ENCODE peak calls at places on chromosomes 2 and 18, in five cellular contexts. One of them, this sample, is unnamed.

GRCh38 chr2:192749606-192750200 is 555.0 kb upstream of the TMEFF2 start:
- DNase-seq in K562: no peak
- DNase-seq in HCT116: peak
- DNase-seq in H1: no peak
- DNase-seq in GM12878: no peak
- DNase-seq in this sample: peak

GRCh38 chr2:236675526-236675925 is 105.9 kb downstream of the ACKR3 start:
- DNase-seq in K562: no peak
- DNase-seq in HCT116: no peak
- DNase-seq in H1: no peak
- DNase-seq in GM12878: no peak
- DNase-seq in this sample: no peak

GRCh38 chr2:135709992-135710391 is 31.7 kb upstream of the UBXN4 start:
- DNase-seq in K562: peak
- DNase-seq in HCT116: peak
- DNase-seq in H1: peak
- DNase-seq in GM12878: no peak
- DNase-seq in this sample: peak

GRCh38 chr2:128028668-128029054 is 802 bp upstream of the SAP130 start:
- DNase-seq in K562: peak
- DNase-seq in HCT116: no peak
- DNase-seq in H1: no peak
- DNase-seq in GM12878: no peak
- DNase-seq in this sample: no peak

GRCh38 chr2:48714240-48714639 is 41.3 kb downstream of the LHCGR start:
- DNase-seq in K562: no peak
- DNase-seq in HCT116: no peak
- DNase-seq in H1: no peak
- DNase-seq in GM12878: no peak
- DNase-seq in this sample: no peak

GRCh38 chr2:113324684-113325160 is 46.0 kb upstream of the PAX8 start:
- DNase-seq in K562: peak
- DNase-seq in HCT116: peak
- DNase-seq in H1: peak
- DNase-seq in GM12878: no peak
- DNase-seq in this sample: no peak

GRCh38 chr18:9575558-9575957 is 38.8 kb downstream of the PPP4R1 start:
- DNase-seq in K562: peak
- DNase-seq in HCT116: peak
- DNase-seq in H1: peak
- DNase-seq in GM12878: no peak
- DNase-seq in this sample: peak

GRCh38 chr2:142033393-142033792 is 97.4 kb downstream of the LRP1B start:
- DNase-seq in K562: no peak
- DNase-seq in HCT116: no peak
- DNase-seq in H1: no peak
- DNase-seq in GM12878: no peak
- DNase-seq in this sample: no peak

GRCh38 chr2:206198677-206199076 is 39.0 kb downstream of the EEF1B2 start:
- DNase-seq in K562: no peak
- DNase-seq in HCT116: no peak
- DNase-seq in H1: no peak
- DNase-seq in GM12878: no peak
- DNase-seq in this sample: no peak

GRCh38 chr2:231894566-231895380 is 31.4 kb downstream of the NPPC start:
- DNase-seq in K562: no peak
- DNase-seq in HCT116: no peak
- DNase-seq in H1: no peak
- DNase-seq in GM12878: no peak
- DNase-seq in this sample: no peak
- TF ChIP-seq ATF3 in K562: no peak
- TF ChIP-seq ATF3 in HCT116: no peak
- TF ChIP-seq ATF3 in H1: no peak
- TF ChIP-seq ATF3 in GM12878: no peak
- TF ChIP-seq ATF3 in this sample: no peak

GRCh38 chr2:182943339-182943738 is 76.9 kb upstream of the FRZB start:
- DNase-seq in K562: no peak
- DNase-seq in HCT116: no peak
- DNase-seq in H1: no peak
- DNase-seq in GM12878: no peak
- DNase-seq in this sample: no peak
- H3K4me2 ChIP-seq in K562: no peak
- H3K4me2 ChIP-seq in HCT116: no peak
- H3K4me2 ChIP-seq in H1: no peak
- H3K4me2 ChIP-seq in GM12878: no peak
- H3K4me2 ChIP-seq in this sample: no peak

GRCh38 chr2:2270808-2271415 is 60.2 kb downstream of the MYT1L start:
- DNase-seq in K562: no peak
- DNase-seq in HCT116: no peak
- DNase-seq in H1: no peak
- DNase-seq in GM12878: no peak
- DNase-seq in this sample: no peak
- TF ChIP-seq ATF3 in K562: no peak
- TF ChIP-seq ATF3 in HCT116: no peak
- TF ChIP-seq ATF3 in H1: no peak
- TF ChIP-seq ATF3 in GM12878: no peak
- TF ChIP-seq ATF3 in this sample: no peak

GRCh38 chr18:63140997-63141776 is 178.4 kb downstream of the BCL2 start:
- DNase-seq in K562: no peak
- DNase-seq in HCT116: no peak
- DNase-seq in H1: no peak
- DNase-seq in GM12878: no peak
- DNase-seq in this sample: no peak
- H3K4me2 ChIP-seq in K562: no peak
- H3K4me2 ChIP-seq in HCT116: no peak
- H3K4me2 ChIP-seq in H1: no peak
- H3K4me2 ChIP-seq in GM12878: peak
- H3K4me2 ChIP-seq in this sample: no peak

DNA sequence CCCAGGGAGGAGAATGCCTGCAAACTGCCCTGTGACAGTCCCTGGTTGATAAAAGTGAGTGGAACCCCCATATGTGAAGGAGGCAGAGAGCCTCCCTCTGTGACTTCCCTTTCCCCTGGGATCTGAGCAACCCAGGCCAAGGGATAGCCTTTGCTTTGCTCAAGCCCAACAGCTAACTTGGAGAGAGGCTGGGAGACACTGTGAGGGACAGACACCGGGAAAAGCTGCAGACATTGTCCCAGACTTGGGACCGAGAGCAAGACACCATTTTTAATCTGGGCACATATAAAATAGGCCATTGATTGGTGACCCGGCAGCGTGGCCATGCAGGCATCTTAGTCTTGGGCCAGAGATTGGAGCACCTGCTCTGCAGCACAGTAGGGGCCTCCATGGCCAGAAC is 96.1 kb upstream of the SALL3 start:
- DNase-seq in K562: no peak
- DNase-seq in HCT116: no peak
- DNase-seq in H1: no peak
- DNase-seq in GM12878: no peak
- DNase-seq in this sample: no peak
- TF ChIP-seq ATF3 in K562: no peak
- TF ChIP-seq ATF3 in HCT116: no peak
- TF ChIP-seq ATF3 in H1: no peak
- TF ChIP-seq ATF3 in GM12878: no peak
- TF ChIP-seq ATF3 in this sample: no peak

GRCh38 chr2:57884281-57884680 is 162.3 kb upstream of the VRK2 start:
- DNase-seq in K562: no peak
- DNase-seq in HCT116: no peak
- DNase-seq in H1: no peak
- DNase-seq in GM12878: no peak
- DNase-seq in this sample: no peak

GRCh38 chr2:57882895-57883515 is 163.6 kb upstream of the VRK2 start:
- DNase-seq in K562: no peak
- DNase-seq in HCT116: no peak
- DNase-seq in H1: no peak
- DNase-seq in GM12878: no peak
- DNase-seq in this sample: no peak

GRCh38 chr2:57880967-57881366 is 165.6 kb upstream of the VRK2 start:
- DNase-seq in K562: no peak
- DNase-seq in HCT116: no peak
- DNase-seq in H1: no peak
- DNase-seq in GM12878: no peak
- DNase-seq in this sample: no peak

GRCh38 chr2:57880446-57880845 is 166.2 kb upstream of the VRK2 start:
- DNase-seq in K562: no peak
- DNase-seq in HCT116: no peak
- DNase-seq in H1: no peak
- DNase-seq in GM12878: no peak
- DNase-seq in this sample: no peak

DNA sequence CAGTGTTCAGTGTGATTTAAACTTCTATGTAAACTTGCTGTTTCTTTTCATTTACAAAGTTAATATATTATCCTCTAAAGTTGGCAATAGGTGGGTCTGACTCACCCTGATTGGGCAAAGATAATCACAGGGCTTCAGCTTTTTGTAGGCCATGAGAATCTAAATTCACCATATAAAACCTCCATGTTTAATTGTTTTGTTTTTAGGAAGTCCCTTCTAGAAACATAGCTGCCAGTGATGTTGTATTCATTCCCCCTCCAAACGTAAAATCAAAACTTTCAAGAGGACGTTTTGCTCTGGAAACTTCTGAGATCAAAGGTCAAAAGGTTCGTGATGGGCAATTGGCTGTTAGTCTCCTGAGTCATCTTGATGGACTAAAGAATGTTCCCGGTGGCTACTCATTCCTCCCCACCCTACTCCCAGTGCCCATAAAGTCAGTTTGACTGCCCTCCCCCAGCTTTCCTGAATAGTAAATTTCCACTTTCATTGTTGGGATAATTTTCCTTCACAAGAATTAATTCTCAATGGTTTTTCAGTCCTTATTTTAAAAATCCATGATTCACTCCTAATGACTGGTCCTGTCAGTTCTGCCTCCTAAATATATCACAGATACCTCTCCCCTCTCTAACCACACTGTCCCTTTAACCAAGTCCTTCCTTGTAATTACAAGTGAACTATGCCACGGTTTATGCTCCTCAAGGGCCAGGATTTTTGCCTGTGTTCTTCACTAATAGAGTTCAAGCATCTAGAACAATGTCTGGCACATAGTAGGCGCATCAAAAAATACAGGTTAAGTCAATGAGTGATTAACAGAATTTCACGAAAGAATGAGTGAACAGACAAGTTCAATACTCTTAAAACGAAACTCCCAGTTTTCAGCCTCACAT is 164.4 kb upstream of the VRK2 start:
- DNase-seq in K562: no peak
- DNase-seq in HCT116: peak
- DNase-seq in H1: no peak
- DNase-seq in GM12878: no peak
- DNase-seq in this sample: peak
- H3K4me2 ChIP-seq in K562: peak
- H3K4me2 ChIP-seq in HCT116: peak
- H3K4me2 ChIP-seq in H1: no peak
- H3K4me2 ChIP-seq in GM12878: peak
- H3K4me2 ChIP-seq in this sample: peak